ENCODE peak calls at places on chromosomes 3 and 15, in seven cellular contexts. One of them, this sample, is unnamed.

GRCh38 chr3:196735751-196736150 is 3.9 kb upstream of the PAK2 start:
- DNase-seq in stimulated activated CD8-positive, alpha-beta memory T cell treated with anti-CD3 and anti-CD28 coated beads, Interleukin-12 subunit alpha, Interleukin-12 subunit beta, amount 100 ng/mL, for 1 hour: no peak
- DNase-seq in effector CD4-positive, alpha-beta T cell: no peak
- DNase-seq in NCI-H1092 treated with DMSO at 0.1 percent for 48 hours: no peak
- DNase-seq in NCI-H345: no peak
- DNase-seq in NCI-H1417: no peak
- DNase-seq in NCI-H2081: no peak
- DNase-seq in this sample: no peak

GRCh38 chr3:42510325-42510724 is 7.9 kb downstream of the VIPR1 start:
- DNase-seq in stimulated activated CD8-positive, alpha-beta memory T cell treated with anti-CD3 and anti-CD28 coated beads, Interleukin-12 subunit alpha, Interleukin-12 subunit beta, amount 100 ng/mL, for 1 hour: no peak
- DNase-seq in effector CD4-positive, alpha-beta T cell: no peak
- DNase-seq in NCI-H345: no peak
- DNase-seq in NCI-H2081: no peak
- DNase-seq in NCI-H1417: no peak
- DNase-seq in NCI-H1092 treated with DMSO at 0.1 percent for 48 hours: no peak
- DNase-seq in this sample: no peak

GRCh38 chr3:57164217-57164605 is 942 bp downstream of the IL17RD start:
- DNase-seq in NCI-H1417: peak; percentile 39
- DNase-seq in NCI-H345: no peak
- DNase-seq in stimulated activated CD8-positive, alpha-beta memory T cell treated with anti-CD3 and anti-CD28 coated beads, Interleukin-12 subunit alpha, Interleukin-12 subunit beta, amount 100 ng/mL, for 1 hour: no peak
- DNase-seq in effector CD4-positive, alpha-beta T cell: no peak
- DNase-seq in NCI-H1092 treated with DMSO at 0.1 percent for 48 hours: no peak
- DNase-seq in NCI-H2081: no peak
- DNase-seq in this sample: no peak

GRCh38 chr3:171694888-171695287 is 115.4 kb downstream of the PLD1 start:
- DNase-seq in effector CD4-positive, alpha-beta T cell: no peak
- DNase-seq in NCI-H345: no peak
- DNase-seq in NCI-H1417: no peak
- DNase-seq in NCI-H2081: no peak
- DNase-seq in NCI-H1092 treated with DMSO at 0.1 percent for 48 hours: no peak
- DNase-seq in stimulated activated CD8-positive, alpha-beta memory T cell treated with anti-CD3 and anti-CD28 coated beads, Interleukin-12 subunit alpha, Interleukin-12 subunit beta, amount 100 ng/mL, for 1 hour: no peak
- DNase-seq in this sample: no peak

GRCh38 chr3:49123687-49124086 is 3.1 kb upstream of the USP19 start:
- DNase-seq in NCI-H345: no peak
- DNase-seq in stimulated activated CD8-positive, alpha-beta memory T cell treated with anti-CD3 and anti-CD28 coated beads, Interleukin-12 subunit alpha, Interleukin-12 subunit beta, amount 100 ng/mL, for 1 hour: no peak
- DNase-seq in NCI-H1092 treated with DMSO at 0.1 percent for 48 hours: no peak
- DNase-seq in effector CD4-positive, alpha-beta T cell: no peak
- DNase-seq in NCI-H2081: no peak
- DNase-seq in NCI-H1417: no peak
- DNase-seq in this sample: no peak

GRCh38 chr15:81311834-81312459 is 12.0 kb downstream of the STARD5 start:
- DNase-seq in NCI-H345: no peak
- DNase-seq in NCI-H1417: no peak
- DNase-seq in NCI-H2081: no peak
- DNase-seq in NCI-H1092 treated with DMSO at 0.1 percent for 48 hours: no peak
- DNase-seq in stimulated activated CD8-positive, alpha-beta memory T cell treated with anti-CD3 and anti-CD28 coated beads, Interleukin-12 subunit alpha, Interleukin-12 subunit beta, amount 100 ng/mL, for 1 hour: no peak
- DNase-seq in effector CD4-positive, alpha-beta T cell: no peak
- DNase-seq in this sample: no peak

GRCh38 chr15:74851960-74852359 is 9.0 kb upstream of the ULK3 start:
- DNase-seq in NCI-H345: no peak
- DNase-seq in effector CD4-positive, alpha-beta T cell: no peak
- DNase-seq in stimulated activated CD8-positive, alpha-beta memory T cell treated with anti-CD3 and anti-CD28 coated beads, Interleukin-12 subunit alpha, Interleukin-12 subunit beta, amount 100 ng/mL, for 1 hour: no peak
- DNase-seq in NCI-H1417: no peak
- DNase-seq in NCI-H2081: no peak
- DNase-seq in NCI-H1092 treated with DMSO at 0.1 percent for 48 hours: no peak
- DNase-seq in this sample: no peak

GRCh38 chr3:190004656-190005055 is 116.0 kb downstream of the P3H2 start:
- DNase-seq in stimulated activated CD8-positive, alpha-beta memory T cell treated with anti-CD3 and anti-CD28 coated beads, Interleukin-12 subunit alpha, Interleukin-12 subunit beta, amount 100 ng/mL, for 1 hour: no peak
- DNase-seq in effector CD4-positive, alpha-beta T cell: no peak
- DNase-seq in NCI-H345: no peak
- DNase-seq in NCI-H2081: no peak
- DNase-seq in NCI-H1092 treated with DMSO at 0.1 percent for 48 hours: no peak
- DNase-seq in NCI-H1417: no peak
- DNase-seq in this sample: no peak

GRCh38 chr3:14474363-14475081 is 65.6 kb downstream of the GRIP2 start:
- DNase-seq in NCI-H2081: no peak
- DNase-seq in NCI-H1417: no peak
- DNase-seq in NCI-H345: no peak
- DNase-seq in effector CD4-positive, alpha-beta T cell: no peak
- DNase-seq in stimulated activated CD8-positive, alpha-beta memory T cell treated with anti-CD3 and anti-CD28 coated beads, Interleukin-12 subunit alpha, Interleukin-12 subunit beta, amount 100 ng/mL, for 1 hour: no peak
- DNase-seq in NCI-H1092 treated with DMSO at 0.1 percent for 48 hours: no peak
- DNase-seq in this sample: no peak

GRCh38 chr15:79007066-79007465 is 62.2 kb upstream of the CTSH start:
- DNase-seq in NCI-H1417: peak; percentile 56
- DNase-seq in NCI-H1092 treated with DMSO at 0.1 percent for 48 hours: peak; percentile 16
- DNase-seq in stimulated activated CD8-positive, alpha-beta memory T cell treated with anti-CD3 and anti-CD28 coated beads, Interleukin-12 subunit alpha, Interleukin-12 subunit beta, amount 100 ng/mL, for 1 hour: no peak
- DNase-seq in NCI-H2081: no peak
- DNase-seq in effector CD4-positive, alpha-beta T cell: no peak
- DNase-seq in NCI-H345: no peak
- DNase-seq in this sample: peak; percentile 82

GRCh38 chr3:50372349-50372748 is 13.0 kb upstream of the TMEM115 start:
- DNase-seq in NCI-H1417: peak; percentile 33
- DNase-seq in NCI-H2081: no peak
- DNase-seq in effector CD4-positive, alpha-beta T cell: no peak
- DNase-seq in NCI-H1092 treated with DMSO at 0.1 percent for 48 hours: peak; percentile 18
- DNase-seq in stimulated activated CD8-positive, alpha-beta memory T cell treated with anti-CD3 and anti-CD28 coated beads, Interleukin-12 subunit alpha, Interleukin-12 subunit beta, amount 100 ng/mL, for 1 hour: no peak
- DNase-seq in NCI-H345: no peak
- DNase-seq in this sample: no peak

GRCh38 chr15:63815796-63816533 is 17.8 kb downstream of the HERC1 start:
- DNase-seq in effector CD4-positive, alpha-beta T cell: no peak
- DNase-seq in NCI-H1092 treated with DMSO at 0.1 percent for 48 hours: no peak
- DNase-seq in stimulated activated CD8-positive, alpha-beta memory T cell treated with anti-CD3 and anti-CD28 coated beads, Interleukin-12 subunit alpha, Interleukin-12 subunit beta, amount 100 ng/mL, for 1 hour: no peak
- DNase-seq in NCI-H1417: no peak
- DNase-seq in NCI-H345: no peak
- DNase-seq in NCI-H2081: no peak
- DNase-seq in this sample: no peak

GRCh38 chr3:43971486-43971885 is 270.2 kb upstream of the TOPAZ1 start:
- DNase-seq in NCI-H2081: no peak
- DNase-seq in effector CD4-positive, alpha-beta T cell: no peak
- DNase-seq in stimulated activated CD8-positive, alpha-beta memory T cell treated with anti-CD3 and anti-CD28 coated beads, Interleukin-12 subunit alpha, Interleukin-12 subunit beta, amount 100 ng/mL, for 1 hour: no peak
- DNase-seq in NCI-H1092 treated with DMSO at 0.1 percent for 48 hours: no peak
- DNase-seq in NCI-H1417: no peak
- DNase-seq in NCI-H345: no peak
- DNase-seq in this sample: no peak

GRCh38 chr15:71639531-71639930 is 170.8 kb upstream of the NR2E3 start:
- DNase-seq in NCI-H1417: no peak
- DNase-seq in NCI-H345: no peak
- DNase-seq in stimulated activated CD8-positive, alpha-beta memory T cell treated with anti-CD3 and anti-CD28 coated beads, Interleukin-12 subunit alpha, Interleukin-12 subunit beta, amount 100 ng/mL, for 1 hour: no peak
- DNase-seq in NCI-H2081: no peak
- DNase-seq in effector CD4-positive, alpha-beta T cell: no peak
- DNase-seq in NCI-H1092 treated with DMSO at 0.1 percent for 48 hours: no peak
- DNase-seq in this sample: no peak

GRCh38 chr3:55373413-55373812 is 113.7 kb downstream of the WNT5A start:
- DNase-seq in stimulated activated CD8-positive, alpha-beta memory T cell treated with anti-CD3 and anti-CD28 coated beads, Interleukin-12 subunit alpha, Interleukin-12 subunit beta, amount 100 ng/mL, for 1 hour: no peak
- DNase-seq in NCI-H1417: no peak
- DNase-seq in NCI-H2081: no peak
- DNase-seq in NCI-H345: no peak
- DNase-seq in effector CD4-positive, alpha-beta T cell: no peak
- DNase-seq in NCI-H1092 treated with DMSO at 0.1 percent for 48 hours: no peak
- DNase-seq in this sample: no peak

GRCh38 chr15:59284768-59285368 is 78.2 kb downstream of the LDHAL6B start:
- DNase-seq in stimulated activated CD8-positive, alpha-beta memory T cell treated with anti-CD3 and anti-CD28 coated beads, Interleukin-12 subunit alpha, Interleukin-12 subunit beta, amount 100 ng/mL, for 1 hour: no peak
- DNase-seq in effector CD4-positive, alpha-beta T cell: no peak
- DNase-seq in NCI-H2081: no peak
- DNase-seq in NCI-H1092 treated with DMSO at 0.1 percent for 48 hours: no peak
- DNase-seq in NCI-H345: no peak
- DNase-seq in NCI-H1417: no peak
- DNase-seq in this sample: no peak

GRCh38 chr3:72997421-72997961 is 880 bp downstream of the PPP4R2 start:
- DNase-seq in NCI-H1092 treated with DMSO at 0.1 percent for 48 hours: peak; percentile 13
- DNase-seq in stimulated activated CD8-positive, alpha-beta memory T cell treated with anti-CD3 and anti-CD28 coated beads, Interleukin-12 subunit alpha, Interleukin-12 subunit beta, amount 100 ng/mL, for 1 hour: peak; percentile 16
- DNase-seq in NCI-H2081: peak; percentile 46
- DNase-seq in effector CD4-positive, alpha-beta T cell: peak; percentile 49
- DNase-seq in NCI-H1417: peak; percentile 60
- DNase-seq in NCI-H345: peak; percentile 22
- DNase-seq in this sample: peak; percentile 32

GRCh38 chr3:190378240-190378891 is 9.6 kb upstream of the CLDN16 start:
- DNase-seq in NCI-H1417: no peak
- DNase-seq in NCI-H1092 treated with DMSO at 0.1 percent for 48 hours: no peak
- DNase-seq in NCI-H345: no peak
- DNase-seq in NCI-H2081: no peak
- DNase-seq in stimulated activated CD8-positive, alpha-beta memory T cell treated with anti-CD3 and anti-CD28 coated beads, Interleukin-12 subunit alpha, Interleukin-12 subunit beta, amount 100 ng/mL, for 1 hour: no peak
- DNase-seq in effector CD4-positive, alpha-beta T cell: no peak
- DNase-seq in this sample: no peak

GRCh38 chr3:115217678-115218451 is 70.8 kb upstream of the ZBTB20 start:
- DNase-seq in NCI-H345: peak; percentile 46
- DNase-seq in NCI-H1417: peak; percentile 91
- DNase-seq in NCI-H2081: peak; percentile 61
- DNase-seq in NCI-H1092 treated with DMSO at 0.1 percent for 48 hours: peak; percentile 73
- DNase-seq in effector CD4-positive, alpha-beta T cell: no peak
- DNase-seq in stimulated activated CD8-positive, alpha-beta memory T cell treated with anti-CD3 and anti-CD28 coated beads, Interleukin-12 subunit alpha, Interleukin-12 subunit beta, amount 100 ng/mL, for 1 hour: no peak
- DNase-seq in this sample: peak; percentile 88

GRCh38 chr15:47027322-47027946 is 689.9 kb upstream of the SEMA6D start:
- DNase-seq in NCI-H345: no peak
- DNase-seq in effector CD4-positive, alpha-beta T cell: no peak
- DNase-seq in NCI-H1417: peak; percentile 32
- DNase-seq in stimulated activated CD8-positive, alpha-beta memory T cell treated with anti-CD3 and anti-CD28 coated beads, Interleukin-12 subunit alpha, Interleukin-12 subunit beta, amount 100 ng/mL, for 1 hour: no peak
- DNase-seq in NCI-H2081: peak; percentile 46
- DNase-seq in NCI-H1092 treated with DMSO at 0.1 percent for 48 hours: peak; percentile 13
- DNase-seq in this sample: peak; percentile 53

GRCh38 chr15:95620934-95621579 is 709.4 kb upstream of the NR2F2 start:
- DNase-seq in NCI-H2081: no peak
- DNase-seq in NCI-H345: no peak
- DNase-seq in effector CD4-positive, alpha-beta T cell: no peak
- DNase-seq in NCI-H1092 treated with DMSO at 0.1 percent for 48 hours: no peak
- DNase-seq in NCI-H1417: no peak
- DNase-seq in stimulated activated CD8-positive, alpha-beta memory T cell treated with anti-CD3 and anti-CD28 coated beads, Interleukin-12 subunit alpha, Interleukin-12 subunit beta, amount 100 ng/mL, for 1 hour: no peak
- DNase-seq in this sample: no peak

GRCh38 chr3:125129512-125129962 is 73.7 kb upstream of the HEG1 start:
- DNase-seq in NCI-H2081: peak; percentile 18
- DNase-seq in NCI-H1092 treated with DMSO at 0.1 percent for 48 hours: peak; percentile 11
- DNase-seq in effector CD4-positive, alpha-beta T cell: no peak
- DNase-seq in NCI-H345: peak; percentile 34
- DNase-seq in NCI-H1417: peak; percentile 67
- DNase-seq in stimulated activated CD8-positive, alpha-beta memory T cell treated with anti-CD3 and anti-CD28 coated beads, Interleukin-12 subunit alpha, Interleukin-12 subunit beta, amount 100 ng/mL, for 1 hour: no peak
- DNase-seq in this sample: peak; percentile 85

GRCh38 chr3:172355836-172356235 is 92.4 kb downstream of the GHSR start:
- DNase-seq in NCI-H2081: no peak
- DNase-seq in NCI-H1092 treated with DMSO at 0.1 percent for 48 hours: peak; percentile 5
- DNase-seq in stimulated activated CD8-positive, alpha-beta memory T cell treated with anti-CD3 and anti-CD28 coated beads, Interleukin-12 subunit alpha, Interleukin-12 subunit beta, amount 100 ng/mL, for 1 hour: no peak
- DNase-seq in NCI-H1417: peak; percentile 79
- DNase-seq in NCI-H345: peak; percentile 7
- DNase-seq in effector CD4-positive, alpha-beta T cell: no peak
- DNase-seq in this sample: no peak

GRCh38 chr3:150348500-150348899 is 59.6 kb upstream of the TSC22D2 start:
- DNase-seq in effector CD4-positive, alpha-beta T cell: no peak
- DNase-seq in NCI-H345: no peak
- DNase-seq in NCI-H1092 treated with DMSO at 0.1 percent for 48 hours: no peak
- DNase-seq in NCI-H1417: no peak
- DNase-seq in stimulated activated CD8-positive, alpha-beta memory T cell treated with anti-CD3 and anti-CD28 coated beads, Interleukin-12 subunit alpha, Interleukin-12 subunit beta, amount 100 ng/mL, for 1 hour: no peak
- DNase-seq in NCI-H2081: no peak
- DNase-seq in this sample: no peak

GRCh38 chr3:139107424-139108252 is 62.9 kb upstream of the PRR23C start:
- DNase-seq in effector CD4-positive, alpha-beta T cell: no peak
- DNase-seq in NCI-H1417: no peak
- DNase-seq in NCI-H345: no peak
- DNase-seq in NCI-H1092 treated with DMSO at 0.1 percent for 48 hours: no peak
- DNase-seq in stimulated activated CD8-positive, alpha-beta memory T cell treated with anti-CD3 and anti-CD28 coated beads, Interleukin-12 subunit alpha, Interleukin-12 subunit beta, amount 100 ng/mL, for 1 hour: no peak
- DNase-seq in NCI-H2081: no peak
- DNase-seq in this sample: no peak

GRCh38 chr15:39247574-39247973 is 333.3 kb upstream of the THBS1 start:
- DNase-seq in NCI-H1092 treated with DMSO at 0.1 percent for 48 hours: no peak
- DNase-seq in NCI-H2081: no peak
- DNase-seq in NCI-H345: no peak
- DNase-seq in NCI-H1417: no peak
- DNase-seq in stimulated activated CD8-positive, alpha-beta memory T cell treated with anti-CD3 and anti-CD28 coated beads, Interleukin-12 subunit alpha, Interleukin-12 subunit beta, amount 100 ng/mL, for 1 hour: no peak
- DNase-seq in effector CD4-positive, alpha-beta T cell: no peak
- DNase-seq in this sample: no peak

This sample was measured in NCI-H146.